ENCODE peak calls at places on chromosomes 3 and 15, in seven cellular contexts. N is AG09319, J is WTC11, A is left ventricle myocardium inferior, E is lung, C is brain microvascular endothelial cell, K is NCI-H1092 treated with DMSO at 0.1 percent for 48 hours. R is an unnamed sample.

GRCh38 chr3:143972495-143973351 is 1.1 kb downstream of the DIPK2A start:
- DNase-seq in N (no peak), J (peak; percentile 59), A (peak; percentile 70), E (peak; percentile 80), C (peak; percentile 85), K (peak; percentile 37), R (peak; percentile 21)

GRCh38 chr3:13115991-13116390 is 42.8 kb upstream of the IQSEC1 start:
- DNase-seq in N (no peak), J (no peak), A (no peak), E (no peak), C (no peak), K (no peak), R (no peak)

GRCh38 chr15:91694131-91694828 is 159.2 kb upstream of the SLCO3A1 start:
- DNase-seq in N (peak; percentile 7), J (no peak), A (peak; percentile 39), E (no peak), C (no peak), K (no peak), R (no peak)

GRCh38 chr3:58281069-58281468 is 25.0 kb upstream of the RPP14 start:
- DNase-seq in N (no peak), J (no peak), A (no peak), E (no peak), C (no peak), K (no peak), R (no peak)

GRCh38 chr3:128056258-128056657 is 4.0 kb downstream of the SEC61A1 start:
- DNase-seq in N (no peak), J (no peak), A (no peak), E (no peak), C (no peak), K (no peak), R (no peak)

GRCh38 chr3:119700269-119700919 is 2.4 kb upstream of the CFAP91 start:
- DNase-seq in N (no peak), J (no peak), A (no peak), E (peak; percentile 41), C (peak; percentile 56), K (no peak), R (no peak)

GRCh38 chr15:28886431-28887343 is 913 bp downstream of the APBA2 start:
- DNase-seq in N (no peak), J (no peak), A (no peak), E (no peak), C (no peak), K (peak; percentile 4), R (no peak)

GRCh38 chr15:95259965-95260364 is 1028.6 kb downstream of the MCTP2 start:
- DNase-seq in N (no peak), J (no peak), A (no peak), E (no peak), C (no peak), K (no peak), R (no peak)

GRCh38 chr3:183966361-183966791 is 51.3 kb downstream of the ABCC5 start:
- DNase-seq in N (no peak), J (no peak), A (no peak), E (no peak), C (no peak), K (no peak), R (no peak)

GRCh38 chr3:149975919-149976318 is 5.2 kb upstream of the PFN2 start:
- DNase-seq in N (no peak), J (peak; percentile 22), A (no peak), E (no peak), C (no peak), K (no peak), R (no peak)

GRCh38 chr3:186782542-186783069 is 771 bp upstream of the EIF4A2 start:
- DNase-seq in N (no peak), J (no peak), A (no peak), E (no peak), C (no peak), K (peak; percentile 92), R (no peak)

GRCh38 chr3:11671648-11672100 is 28.0 kb upstream of the VGLL4 start:
- DNase-seq in N (peak; percentile 12), J (no peak), A (peak; percentile 29), E (no peak), C (no peak), K (no peak), R (no peak)

GRCh38 chr15:71462638-71463037 is 347.4 kb downstream of the THSD4 start:
- DNase-seq in N (no peak), J (no peak), A (no peak), E (no peak), C (no peak), K (no peak), R (no peak)

GRCh38 chr15:70055601-70056051 is 42.1 kb downstream of the TLE3 start:
- DNase-seq in N (no peak), J (no peak), A (no peak), E (no peak), C (no peak), K (no peak), R (no peak)

GRCh38 chr3:34463414-34463813 is 665.0 kb downstream of the PDCD6IP start:
- DNase-seq in N (no peak), J (no peak), A (no peak), E (no peak), C (no peak), K (no peak), R (no peak)

R was measured in NCI-H1048.